ENCODE peak calls at places on chromosomes 11 and 22, in seven cellular contexts. Y is progenitor cell of endocrine pancreas; K is LHCN-M2; Q is H54; G is NCI-H1694 treated with DMSO at 0.1 percent for 48 hours; A is stimulated activated CD8-positive, alpha-beta memory T cell treated with anti-CD3 and anti-CD28 coated beads, Interleukin-4, amount 100 ng/mL, for 24 hours; R is ELR. V is an unnamed sample.

GRCh38 chr11:105856954-105857353 is 165.1 kb downstream of the MSANTD4 start:
- DNase-seq in Y (no peak), K (no peak), Q (no peak), G (no peak), A (no peak), R (no peak), V (no peak)

GRCh38 chr11:61927501-61927900 is 10.1 kb upstream of the RAB3IL1 start:
- DNase-seq in Y (no peak), K (no peak), Q (no peak), G (no peak), A (no peak), R (peak), V (no peak)

GRCh38 chr11:79705648-79706047 is 264.8 kb upstream of the TENM4 start:
- DNase-seq in Y (no peak), K (no peak), Q (no peak), G (no peak), A (no peak), R (no peak), V (no peak)

GRCh38 chr11:44082645-44083044 is 12.8 kb upstream of the EXT2 start:
- DNase-seq in Y (no peak), K (no peak), Q (no peak), G (no peak), A (no peak), R (no peak), V (no peak)

GRCh38 chr11:7977251-7977917 is 9.8 kb upstream of the EIF3F start:
- DNase-seq in Y (no peak), K (peak), Q (peak), G (no peak), A (no peak), R (peak), V (no peak)

GRCh38 chr11:86167499-86168161 is 76.9 kb upstream of the EED start:
- DNase-seq in Y (no peak), K (no peak), Q (no peak), G (no peak), A (no peak), R (no peak), V (no peak)

GRCh38 chr11:121048464-121049233 is 24.7 kb downstream of the TBCEL start:
- DNase-seq in Y (no peak), K (peak), Q (no peak), G (no peak), A (no peak), R (peak), V (no peak)

GRCh38 chr22:26095271-26095956 is 73.8 kb upstream of the SEZ6L start:
- DNase-seq in Y (no peak), K (no peak), Q (no peak), G (no peak), A (no peak), R (no peak), V (no peak)

GRCh38 chr11:23947883-23948282 is 549.0 kb upstream of the LUZP2 start:
- DNase-seq in Y (no peak), K (no peak), Q (no peak), G (no peak), A (no peak), R (no peak), V (no peak)

GRCh38 chr11:60993611-60994010 is 22.1 kb downstream of the CD6 start:
- DNase-seq in Y (no peak), K (no peak), Q (no peak), G (no peak), A (no peak), R (no peak), V (no peak)

GRCh38 chr22:22848364-22848866 is 39.2 kb upstream of the IGLL5 start:
- DNase-seq in Y (peak), K (peak), Q (peak), G (no peak), A (peak), R (peak), V (peak)

GRCh38 chr11:116578971-116579687 is 193.7 kb downstream of the BUD13 start:
- DNase-seq in Y (no peak), K (no peak), Q (no peak), G (no peak), A (no peak), R (no peak), V (no peak)

GRCh38 chr11:73225001-73225686 is 7.1 kb downstream of the P2RY2 start:
- DNase-seq in Y (no peak), K (no peak), Q (no peak), G (no peak), A (no peak), R (no peak), V (no peak)

GRCh38 chr22:40345801-40346177 is 511 bp upstream of the ADSL start:
- DNase-seq in Y (no peak), K (no peak), Q (peak), G (no peak), A (no peak), R (peak), V (peak)

GRCh38 chr22:39123811-39124668 is 27.0 kb downstream of the APOBEC3H start:
- DNase-seq in Y (no peak), K (no peak), Q (no peak), G (no peak), A (no peak), R (no peak), V (no peak)

GRCh38 chr22:19117111-19117512 is 5.1 kb downstream of the DGCR2 start:
- DNase-seq in Y (no peak), K (no peak), Q (no peak), G (no peak), A (no peak), R (no peak), V (no peak)

GRCh38 chr11:64284048-64284961 is at the start of gene BAD:
- DNase-seq in Y (peak), K (peak), Q (peak), G (peak), A (peak), R (peak), V (peak)

GRCh38 chr11:114478768-114479167 is 39.5 kb downstream of the REXO2 start:
- DNase-seq in Y (no peak), K (peak), Q (no peak), G (no peak), A (no peak), R (peak), V (no peak)

GRCh38 chr11:128424271-128424709 is 163.1 kb downstream of the ETS1 start:
- DNase-seq in Y (no peak), K (no peak), Q (no peak), G (no peak), A (no peak), R (no peak), V (no peak)

GRCh38 chr22:39392341-39392948 is 7.1 kb upstream of the TAB1 start:
- DNase-seq in Y (no peak), K (no peak), Q (no peak), G (no peak), A (no peak), R (no peak), V (no peak)

GRCh38 chr22:32413715-32414114 is 1.7 kb upstream of the RTCB start:
- DNase-seq in Y (no peak), K (peak), Q (peak), G (no peak), A (no peak), R (peak), V (no peak)

GRCh38 chr11:31902706-31903105 is 91.6 kb upstream of the PAX6 start:
- DNase-seq in Y (no peak), K (no peak), Q (no peak), G (no peak), A (no peak), R (no peak), V (no peak)

GRCh38 chr11:5690736-5691135 is 1.1 kb downstream of the TRIM22 start:
- DNase-seq in Y (no peak), K (peak), Q (no peak), G (no peak), A (no peak), R (no peak), V (no peak)

GRCh38 chr11:111912535-111912934 is at the start of gene HSPB2:
- DNase-seq in Y (no peak), K (no peak), Q (no peak), G (no peak), A (no peak), R (no peak), V (no peak)

GRCh38 chr11:116240661-116241060 is 532.1 kb downstream of the BUD13 start:
- DNase-seq in Y (no peak), K (peak), Q (no peak), G (no peak), A (no peak), R (no peak), V (no peak)

GRCh38 chr11:23540101-23540561 is 679.9 kb upstream of the CCDC179 start:
- DNase-seq in Y (peak), K (peak), Q (peak), G (peak), A (no peak), R (peak), V (no peak)

GRCh38 chr11:9664276-9665171 is 647 bp downstream of the SWAP70 start:
- DNase-seq in Y (no peak), K (peak), Q (peak), G (no peak), A (no peak), R (peak), V (no peak)

GRCh38 chr11:1117970-1118369 is 39.8 kb upstream of the MUC5AC start:
- DNase-seq in Y (peak), K (no peak), Q (no peak), G (no peak), A (no peak), R (no peak), V (no peak)

GRCh38 chr22:17939011-17939410 is 85.3 kb downstream of the MICAL3 start:
- DNase-seq in Y (no peak), K (no peak), Q (no peak), G (no peak), A (no peak), R (no peak), V (no peak)

GRCh38 chr22:35397095-35397904 is 2.6 kb upstream of the MCM5 start:
- DNase-seq in Y (no peak), K (peak), Q (no peak), G (no peak), A (no peak), R (no peak), V (no peak)

V was measured in activated T-helper 2 cell treated with anti-CD3 and anti-CD28 coated beads, Interferon-gamma antibody, Interleukin-2, Interleukin-4, amounts not matched to agents 10 μg/mL and 5 μg/mL and 100 μg/mL, durations not matched to agents 14 hours and 24 hours and 36 hours.